ENCODE peak calls at places on chromosomes 6 and 20, in eight cellular contexts. R is suprapubic skin, V is heart right ventricle, T is mucosa of descending colon, H is testis, I is lung, W is pancreas, P is A549. G is an unnamed sample.

GRCh38 chr20:46814366-46815232 is 80.0 kb upstream of the EYA2 start:
- DNase-seq in R (no peak), V (no peak), T (no peak), H (no peak), I (no peak), W (no peak), P (peak; percentile 92), G (no peak)

GRCh38 chr6:31180500-31180899 is 10.0 kb upstream of the POU5F1 start:
- DNase-seq in R (peak; percentile 90), V (peak; percentile 80), T (no peak), H (peak; percentile 86), I (peak; percentile 84), W (peak; percentile 76), P (no peak), G (peak; percentile 91)

GRCh38 chr20:43323592-43323991 is 133.9 kb upstream of the PTPRT start:
- DNase-seq in R (no peak), V (no peak), T (no peak), H (no peak), I (no peak), W (no peak), P (no peak), G (no peak)

GRCh38 chr6:169426611-169427010 is 173.0 kb upstream of the THBS2 start:
- DNase-seq in R (no peak), V (no peak), T (no peak), H (no peak), I (no peak), W (no peak), P (no peak), G (no peak)

GRCh38 chr6:122620428-122620827 is 10.2 kb downstream of the PKIB start:
- DNase-seq in R (no peak), V (no peak), T (no peak), H (no peak), I (no peak), W (no peak), P (no peak), G (no peak)

GRCh38 chr20:1391640-1392442 is 1.0 kb downstream of the FKBP1A start:
- DNase-seq in R (no peak), V (no peak), T (peak; percentile 46), H (no peak), I (no peak), W (no peak), P (no peak), G (no peak)

GRCh38 chr6:108242259-108242658 is 18.6 kb downstream of the SNX3 start:
- DNase-seq in R (no peak), V (no peak), T (no peak), H (no peak), I (no peak), W (no peak), P (no peak), G (no peak)

GRCh38 chr6:5081955-5082354 is 3.2 kb upstream of the PPP1R3G start:
- DNase-seq in R (no peak), V (no peak), T (no peak), H (no peak), I (no peak), W (no peak), P (no peak), G (no peak)

GRCh38 chr6:108464506-108465084 is 96.1 kb upstream of the FOXO3 start:
- DNase-seq in R (no peak), V (no peak), T (no peak), H (no peak), I (no peak), W (no peak), P (no peak), G (peak; percentile 21)

GRCh38 chr6:14059791-14060436 is 57.7 kb upstream of the CD83 start:
- DNase-seq in R (no peak), V (peak; percentile 47), T (peak; percentile 13), H (peak; percentile 67), I (peak; percentile 41), W (peak; percentile 66), P (no peak), G (peak; percentile 64)

GRCh38 chr6:161694995-161695394 is 421.1 kb upstream of the AGPAT4 start:
- DNase-seq in R (no peak), V (no peak), T (peak; percentile 7), H (no peak), I (no peak), W (peak; percentile 16), P (no peak), G (no peak)

DNA sequence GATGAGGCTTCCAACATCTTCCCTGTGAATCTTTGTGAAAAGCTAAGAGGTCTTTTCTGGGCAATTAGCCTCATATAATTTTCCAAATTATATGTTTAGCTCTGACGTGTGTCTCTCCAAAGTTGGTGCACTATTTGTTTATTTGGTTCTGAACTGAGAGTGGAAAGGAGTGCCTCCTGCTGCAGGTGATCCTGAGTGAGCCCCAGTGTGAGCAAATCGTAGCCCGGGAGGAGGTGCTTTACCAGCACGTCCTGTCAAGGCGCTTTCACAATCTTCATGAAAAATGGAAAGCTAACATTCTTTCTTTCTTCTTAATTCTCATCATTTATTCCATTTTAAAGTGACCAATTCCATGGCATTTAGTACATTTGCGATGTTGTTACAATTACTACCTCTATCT is 231.9 kb downstream of the BMP2 start:
- DNase-seq in R (no peak), V (no peak), T (no peak), H (no peak), I (no peak), W (no peak), P (no peak), G (no peak)
- H3K9me3 ChIP-seq in R (no peaks in the 10 kb centered on the region), V (no peaks in the 10 kb centered on the region), T (no peaks in the 10 kb centered on the region), H (no peaks in the 10 kb centered on the region), I (no peaks in the 10 kb centered on the region), W (no peaks in the 10 kb centered on the region), P (no peaks in the 10 kb centered on the region), G (no peaks in the 10 kb centered on the region)

GRCh38 chr6:119127627-119128026 is 49.2 kb upstream of the FAM184A start:
- DNase-seq in R (no peak), V (no peak), T (no peak), H (no peak), I (no peak), W (no peak), P (no peak), G (no peak)

GRCh38 chr6:119129968-119130484 is 51.6 kb upstream of the FAM184A start:
- DNase-seq in R (no peak), V (no peak), T (no peak), H (no peak), I (no peak), W (no peak), P (no peak), G (no peak)

GRCh38 chr6:119126826-119127225 is 48.4 kb upstream of the FAM184A start:
- DNase-seq in R (no peak), V (no peak), T (no peak), H (no peak), I (no peak), W (no peak), P (no peak), G (no peak)

GRCh38 chr6:119128252-119128912 is 49.9 kb upstream of the FAM184A start:
- DNase-seq in R (no peak), V (no peak), T (no peak), H (no peak), I (no peak), W (no peak), P (no peak), G (no peak)

DNA sequence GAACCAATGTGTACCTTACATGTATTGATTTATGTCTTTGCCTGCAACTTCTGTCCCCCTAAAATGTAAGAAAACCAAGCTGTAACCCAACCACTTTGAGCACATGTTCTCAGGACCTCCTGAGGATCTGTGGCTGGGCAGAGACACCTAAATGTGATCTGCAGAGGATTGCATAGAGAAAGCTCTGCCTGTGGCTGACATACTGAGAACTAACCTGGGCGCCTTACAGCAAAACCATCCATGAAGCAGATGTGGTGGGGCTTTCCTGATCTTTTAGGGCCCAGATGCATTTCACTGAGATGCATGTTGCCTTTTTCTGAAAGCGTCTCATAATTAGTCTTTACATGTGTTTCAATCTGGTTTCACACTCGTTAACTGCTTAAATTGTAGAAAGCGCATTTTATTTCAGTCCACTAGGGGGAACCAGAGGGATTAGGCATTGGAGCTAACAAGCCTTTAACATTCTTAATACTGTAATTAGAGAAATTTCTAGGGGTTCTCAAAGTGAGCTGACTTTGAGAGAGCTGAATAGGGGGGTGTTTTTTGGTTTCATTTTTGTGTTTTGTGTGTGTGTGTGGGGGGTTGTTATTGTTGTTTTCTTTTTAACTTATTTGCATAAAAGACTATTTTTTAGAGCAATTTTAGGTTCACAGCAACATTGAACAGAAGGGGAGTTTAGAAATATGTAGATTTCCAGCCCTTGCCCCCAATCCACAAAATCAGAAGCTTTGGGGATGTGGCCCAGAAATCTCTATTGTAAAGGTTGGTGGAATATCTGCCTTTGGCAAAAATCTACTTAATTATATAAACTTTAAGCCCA is 50.9 kb upstream of the FAM184A start:
- DNase-seq in R (no peak), V (no peak), T (peak; percentile 71), H (no peak), I (no peak), W (no peak), P (peak; percentile 20), G (no peak)
- H3K4me3 ChIP-seq in R (no peak overlapping the region), V (no peak overlapping the region), T (no peak overlapping the region), H (no peak overlapping the region), I (no peak overlapping the region), W (no peak overlapping the region), P (no peak overlapping the region), G (no peak overlapping the region)

GRCh38 chr6:167565388-167565787 is 240.5 kb downstream of the TTLL2 start:
- DNase-seq in R (peak; percentile 40), V (no peak), T (no peak), H (peak; percentile 14), I (peak; percentile 22), W (no peak), P (no peak), G (no peak)

GRCh38 chr6:167568407-167569024 is 243.6 kb downstream of the TTLL2 start:
- DNase-seq in R (peak; percentile 52), V (no peak), T (no peak), H (peak; percentile 14), I (no peak), W (no peak), P (no peak), G (no peak)

GRCh38 chr6:167567142-167568033 is 242.5 kb downstream of the TTLL2 start:
- DNase-seq in R (peak; percentile 74), V (peak; percentile 62), T (no peak), H (peak; percentile 76), I (peak; percentile 27), W (no peak), P (no peak), G (peak; percentile 83)

GRCh38 chr6:167565884-167566491 is 241.1 kb downstream of the TTLL2 start:
- DNase-seq in R (peak; percentile 76), V (peak; percentile 52), T (peak; percentile 37), H (peak; percentile 93), I (peak; percentile 35), W (no peak), P (no peak), G (peak; percentile 83)

GRCh38 chr6:167566711-167567141 is 241.8 kb downstream of the TTLL2 start:
- DNase-seq in R (no peak), V (peak; percentile 33), T (no peak), H (peak; percentile 45), I (no peak), W (no peak), P (no peak), G (no peak)
- H3K9me3 ChIP-seq in R (no peaks in the 10 kb centered on the region), V (no peaks in the 10 kb centered on the region), T (no peaks in the 10 kb centered on the region), H (no peaks in the 10 kb centered on the region), I (no peaks in the 10 kb centered on the region), W (no peaks in the 10 kb centered on the region), P (no peaks in the 10 kb centered on the region), G (no peaks in the 10 kb centered on the region)

DNA sequence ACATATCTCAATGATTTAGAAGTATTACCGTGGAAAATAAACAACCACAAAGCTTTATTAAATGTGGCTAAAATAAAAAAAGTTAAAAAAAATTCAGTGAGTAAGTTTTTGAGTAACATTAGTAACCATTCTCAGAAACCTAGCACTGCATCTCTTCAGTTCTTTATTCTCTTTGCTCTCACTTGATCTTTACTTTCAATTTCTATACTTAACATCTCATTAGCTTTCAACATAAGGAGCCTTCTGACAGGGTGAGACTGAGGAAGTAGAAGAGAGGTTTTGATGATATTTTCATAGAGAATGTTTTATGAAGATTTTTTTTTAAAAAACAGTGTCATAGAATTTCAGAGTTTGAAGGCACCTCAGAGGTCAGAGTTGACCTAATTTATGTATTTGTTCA is 60.7 kb downstream of the FAM83B start:
- DNase-seq in R (no peak), V (no peak), T (no peak), H (no peak), I (no peak), W (no peak), P (no peak), G (no peak)
- H3K4me3 ChIP-seq in R (no peak overlapping the region), V (no peak overlapping the region), T (no peak overlapping the region), H (no peak overlapping the region), I (no peak overlapping the region), W (no peak overlapping the region), P (no peak overlapping the region), G (no peak overlapping the region)